ENCODE peak calls at places on chromosomes 13 and 19, in four cellular contexts. One of them, this sample, is unnamed.

GRCh38 chr19:46860846-46861690 is at the start of gene ARHGAP35:
- DNase-seq in C1 segment of cervical spinal cord: peak; percentile 78
- DNase-seq in left cardiac atrium: no peak
- DNase-seq in AG04449: no peak
- DNase-seq in this sample: no peak

GRCh38 chr13:109803822-109804221 is 17.4 kb upstream of the IRS2 start:
- DNase-seq in C1 segment of cervical spinal cord: no peak
- DNase-seq in left cardiac atrium: no peak
- DNase-seq in AG04449: no peak
- DNase-seq in this sample: no peak

GRCh38 chr13:96431044-96431581 is 341.2 kb downstream of the HS6ST3 start:
- DNase-seq in C1 segment of cervical spinal cord: no peak
- DNase-seq in left cardiac atrium: no peak
- DNase-seq in AG04449: no peak
- DNase-seq in this sample: no peak

GRCh38 chr19:39277598-39277997 is 9.4 kb downstream of the IFNL2 start:
- DNase-seq in C1 segment of cervical spinal cord: no peak
- DNase-seq in left cardiac atrium: no peak
- DNase-seq in AG04449: no peak
- DNase-seq in this sample: no peak

GRCh38 chr13:102017248-102017647 is 384.6 kb downstream of the FGF14 start:
- DNase-seq in C1 segment of cervical spinal cord: no peak
- DNase-seq in left cardiac atrium: no peak
- DNase-seq in AG04449: no peak
- DNase-seq in this sample: no peak

GRCh38 chr19:4014541-4015491 is 7.3 kb downstream of the PIAS4 start:
- DNase-seq in C1 segment of cervical spinal cord: no peak
- DNase-seq in left cardiac atrium: peak; percentile 46
- DNase-seq in AG04449: no peak
- DNase-seq in this sample: no peak

GRCh38 chr13:67048793-67049150 is 181.4 kb downstream of the PCDH9 start:
- DNase-seq in C1 segment of cervical spinal cord: no peak
- DNase-seq in left cardiac atrium: no peak
- DNase-seq in AG04449: peak; percentile 16
- DNase-seq in this sample: no peak

GRCh38 chr13:114115796-114116195 is 16.6 kb downstream of the RASA3 start:
- DNase-seq in C1 segment of cervical spinal cord: no peak
- DNase-seq in left cardiac atrium: peak; percentile 19
- DNase-seq in AG04449: no peak
- DNase-seq in this sample: no peak

GRCh38 chr13:24716011-24716410 is 35.8 kb downstream of the ATP12A start:
- DNase-seq in C1 segment of cervical spinal cord: no peak
- DNase-seq in left cardiac atrium: no peak
- DNase-seq in AG04449: no peak
- DNase-seq in this sample: no peak

GRCh38 chr19:45296365-45296764 is 26.3 kb downstream of the CKM start:
- DNase-seq in C1 segment of cervical spinal cord: no peak
- DNase-seq in left cardiac atrium: no peak
- DNase-seq in AG04449: no peak
- DNase-seq in this sample: no peak

GRCh38 chr13:32026619-32027018 is 5.0 kb upstream of the FRY start:
- DNase-seq in C1 segment of cervical spinal cord: no peak
- DNase-seq in left cardiac atrium: no peak
- DNase-seq in AG04449: no peak
- DNase-seq in this sample: no peak

GRCh38 chr19:4929186-4929585 is 19.9 kb downstream of the UHRF1 start:
- DNase-seq in C1 segment of cervical spinal cord: no peak
- DNase-seq in left cardiac atrium: no peak
- DNase-seq in AG04449: no peak
- DNase-seq in this sample: no peak